ENCODE peak calls at places on chromosomes 5 and 9, in ten cellular contexts. Q, K, Z, L, G, P, W, S, E and D are unnamed samples.

GRCh38 chr9:2021731-2022130 is 6.6 kb downstream of the SMARCA2 start:
- DNase-seq in Q (no peak), K (no peak), Z (no peak), L (no peak), G (no peak), P (no peak), W (no peak), S (no peak), E (no peak), D (no peak)

GRCh38 chr9:1083325-1083913 is 33.3 kb downstream of the DMRT2 start:
- DNase-seq in Q (no peak), K (peak; percentile 34), Z (peak; percentile 37), L (no peak), G (peak; percentile 4), P (peak; percentile 16), W (no peak), S (peak; percentile 20), E (no peak), D (no peak)

GRCh38 chr5:142740474-142740873 is 29.7 kb upstream of the ARHGAP26 start:
- DNase-seq in Q (no peak), K (no peak), Z (no peak), L (no peak), G (no peak), P (no peak), W (no peak), S (no peak), E (no peak), D (no peak)

GRCh38 chr5:94407023-94407422 is 211.4 kb downstream of the KIAA0825 start:
- DNase-seq in Q (no peak), K (no peak), Z (no peak), L (no peak), G (no peak), P (no peak), W (no peak), S (no peak), E (no peak), D (no peak)

GRCh38 chr9:133703571-133704399 is 34.4 kb downstream of the SARDH start:
- DNase-seq in Q (no peak), K (no peak), Z (no peak), L (peak; percentile 56), G (peak; percentile 84), P (no peak), W (peak; percentile 38), S (peak; percentile 9), E (no peak), D (no peak)

GRCh38 chr5:77175235-77175634 is 35.2 kb upstream of the PDE8B start:
- DNase-seq in Q (no peak), K (no peak), Z (no peak), L (no peak), G (no peak), P (no peak), W (no peak), S (no peak), E (no peak), D (no peak)

GRCh38 chr5:1818784-1819183 is 17.6 kb downstream of the NDUFS6 start:
- DNase-seq in Q (no peak), K (no peak), Z (no peak), L (no peak), G (no peak), P (no peak), W (no peak), S (no peak), E (peak; percentile 4), D (no peak)

GRCh38 chr5:151571270-151572173 is 19.6 kb downstream of the FAT2 start:
- DNase-seq in Q (no peak), K (no peak), Z (no peak), L (no peak), G (no peak), P (no peak), W (no peak), S (no peak), E (no peak), D (no peak)

GRCh38 chr5:126808619-126809018 is 31.7 kb downstream of the LMNB1 start:
- DNase-seq in Q (no peak), K (no peak), Z (no peak), L (no peak), G (peak; percentile 53), P (no peak), W (no peak), S (no peak), E (no peak), D (peak; percentile 7)

GRCh38 chr9:128629852-128630545 is 26.6 kb downstream of the DYNC2I2 start:
- DNase-seq in Q (no peak), K (no peak), Z (no peak), L (peak; percentile 32), G (no peak), P (no peak), W (peak; percentile 26), S (no peak), E (no peak), D (no peak)

GRCh38 chr9:86979686-86980085 is 32.4 kb upstream of the GAS1 start:
- DNase-seq in Q (no peak), K (no peak), Z (no peak), L (no peak), G (no peak), P (no peak), W (no peak), S (no peak), E (no peak), D (no peak)
- H3K27ac ChIP-seq in Q (no peak overlapping the region), K (no peak overlapping the region), Z (no peak overlapping the region), L (no peak overlapping the region), G (peak overlapping the region; percentile 67), P (no peak overlapping the region), W (no peak overlapping the region), S (no peak overlapping the region), E (no peak overlapping the region), D (no peak overlapping the region)

GRCh38 chr9:69040646-69041045 is 5.1 kb downstream of the FXN start:
- DNase-seq in Q (no peak), K (no peak), Z (no peak), L (no peak), G (no peak), P (no peak), W (no peak), S (no peak), E (no peak), D (no peak)
- H3K9me3 ChIP-seq in Q (no peaks in the 10 kb centered on the region), K (no peaks in the 10 kb centered on the region), Z (no peaks in the 10 kb centered on the region), L (no peaks in the 10 kb centered on the region), G (no peaks in the 10 kb centered on the region), P (no peaks in the 10 kb centered on the region), W (no peaks in the 10 kb centered on the region), S (no peaks in the 10 kb centered on the region), E (no peaks in the 10 kb centered on the region), D (no peaks in the 10 kb centered on the region)

GRCh38 chr5:154631141-154631540 is 124.0 kb upstream of the LARP1 start:
- DNase-seq in Q (no peak), K (no peak), Z (no peak), L (no peak), G (no peak), P (no peak), W (no peak), S (no peak), E (no peak), D (no peak)

GRCh38 chr5:154626876-154627552 is 128.2 kb upstream of the LARP1 start:
- DNase-seq in Q (no peak), K (no peak), Z (no peak), L (no peak), G (no peak), P (no peak), W (no peak), S (no peak), E (no peak), D (no peak)

GRCh38 chr5:154627711-154628678 is 127.2 kb upstream of the LARP1 start:
- DNase-seq in Q (no peak), K (no peak), Z (no peak), L (no peak), G (no peak), P (no peak), W (no peak), S (no peak), E (no peak), D (no peak)

GRCh38 chr5:154630410-154630809 is 124.8 kb upstream of the LARP1 start:
- DNase-seq in Q (no peak), K (no peak), Z (no peak), L (no peak), G (no peak), P (no peak), W (peak; percentile 74), S (no peak), E (no peak), D (no peak)

DNA sequence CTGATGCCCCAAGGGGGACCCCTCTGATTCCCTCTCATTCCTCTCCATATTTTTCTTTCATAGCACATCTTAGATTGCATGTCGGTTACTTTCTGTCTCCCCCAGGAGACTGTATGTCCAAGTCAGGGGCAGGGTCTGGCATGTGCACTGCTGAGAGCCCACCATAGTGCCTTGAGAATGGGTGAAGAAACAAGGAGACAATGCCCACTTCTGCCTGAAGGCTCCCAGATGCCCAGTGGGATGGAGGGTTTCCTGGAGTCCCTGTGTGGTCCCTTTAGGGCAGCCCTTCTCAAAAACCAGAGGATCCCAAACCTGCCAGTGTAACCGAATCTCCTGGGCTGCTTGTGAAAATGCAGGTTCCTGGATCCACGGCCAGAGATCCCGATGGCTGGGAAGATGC is 126.5 kb upstream of the LARP1 start:
- DNase-seq in Q (no peak), K (no peak), Z (no peak), L (no peak), G (no peak), P (no peak), W (no peak), S (no peak), E (no peak), D (no peak)
- H3K4me3 ChIP-seq in Q (no peak overlapping the region), K (no peak overlapping the region), Z (no peak overlapping the region), L (no peak overlapping the region), G (no peak overlapping the region), P (no peak overlapping the region), W (no peak overlapping the region), S (no peak overlapping the region), E (no peak overlapping the region), D (no peak overlapping the region)

GRCh38 chr9:113592806-113593575 is 129.5 kb downstream of the RGS3 start:
- DNase-seq in Q (no peak), K (no peak), Z (no peak), L (peak; percentile 50), G (no peak), P (no peak), W (peak; percentile 9), S (no peak), E (no peak), D (no peak)
- H3K27ac ChIP-seq in Q (no peak overlapping the region), K (peak overlapping the region; percentile 89), Z (peak overlapping the region; percentile 82), L (peak overlapping the region; percentile 87), G (peak overlapping the region; percentile 88), P (peak overlapping the region; percentile 86), W (no peak overlapping the region), S (peak overlapping the region; percentile 76), E (peak overlapping the region; percentile 92), D (peak overlapping the region; percentile 87)

DNA sequence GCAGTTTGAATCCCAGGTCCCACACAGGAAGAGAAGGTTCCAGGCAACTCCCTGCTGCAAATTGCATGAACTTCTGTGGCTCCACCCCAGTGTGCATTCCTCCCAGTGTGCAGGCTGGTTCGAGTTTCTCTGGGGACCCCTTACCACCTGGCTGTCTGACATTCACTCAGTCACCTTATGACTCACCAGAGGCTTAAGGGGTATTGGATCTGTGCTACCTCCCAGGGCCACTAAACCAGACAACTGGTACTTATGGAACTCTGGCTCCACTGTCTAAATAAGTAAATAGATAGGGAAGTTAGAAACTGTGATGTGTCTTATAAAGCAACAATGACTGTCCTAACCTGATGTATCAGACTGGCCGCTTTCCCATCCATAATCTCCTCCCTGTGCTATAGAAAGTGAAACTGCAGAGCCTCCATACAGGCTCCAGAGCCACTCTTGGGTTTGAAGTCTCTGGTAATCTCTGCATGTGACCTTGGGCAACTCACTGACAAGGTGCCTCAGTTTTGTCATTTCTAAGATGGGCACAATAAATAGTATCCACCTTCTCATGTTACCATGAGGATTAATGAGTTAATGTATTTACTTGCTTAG is 720.6 kb downstream of the SEMA5A start:
- DNase-seq in Q (no peak), K (no peak), Z (no peak), L (no peak), G (no peak), P (no peak), W (no peak), S (no peak), E (no peak), D (no peak)
- H3K9me3 ChIP-seq in Q (no peaks in the 10 kb centered on the region), K (peaks cover 2% of the 10 kb centered on the region), Z (no peaks in the 10 kb centered on the region), L (no peaks in the 10 kb centered on the region), G (peaks cover under 1% of the 10 kb centered on the region), P (no peaks in the 10 kb centered on the region), W (no peaks in the 10 kb centered on the region), S (no peaks in the 10 kb centered on the region), E (no peaks in the 10 kb centered on the region), D (no peaks in the 10 kb centered on the region)